ENCODE peak calls at places on chromosome 5, in four cellular contexts. One of them, this sample, is unnamed.

GRCh38 chr5:151570512-151571269 is 20.4 kb downstream of the FAT2 start:
- DNase-seq in H1: no peak
- DNase-seq in K562: no peak
- DNase-seq in HepG2: no peak
- DNase-seq in this sample: peak; percentile 45

GRCh38 chr5:91266184-91266705 is 116.9 kb downstream of the ARRDC3 start:
- DNase-seq in H1: no peak
- DNase-seq in K562: peak; percentile 45
- DNase-seq in HepG2: no peak
- DNase-seq in this sample: peak; percentile 46

GRCh38 chr5:33806736-33807442 is 84.9 kb downstream of the ADAMTS12 start:
- DNase-seq in H1: no peak
- DNase-seq in K562: no peak
- DNase-seq in HepG2: peak; percentile 2
- DNase-seq in this sample: no peak

GRCh38 chr5:98110270-98110669 is 663.2 kb upstream of the RGMB start:
- DNase-seq in H1: no peak
- DNase-seq in K562: no peak
- DNase-seq in HepG2: no peak
- DNase-seq in this sample: no peak

GRCh38 chr5:140044041-140044440 is 942 bp upstream of the NRG2 start:
- DNase-seq in H1: no peak
- DNase-seq in K562: no peak
- DNase-seq in HepG2: no peak
- DNase-seq in this sample: no peak

GRCh38 chr5:103862398-103862797 is 299.8 kb upstream of the NUDT12 start:
- DNase-seq in H1: no peak
- DNase-seq in K562: no peak
- DNase-seq in HepG2: no peak
- DNase-seq in this sample: no peak

GRCh38 chr5:111774525-111774924 is 17.5 kb upstream of the NREP start:
- DNase-seq in H1: no peak
- DNase-seq in K562: no peak
- DNase-seq in HepG2: no peak
- DNase-seq in this sample: no peak

GRCh38 chr5:139911425-139912120 is 116.0 kb downstream of the PSD2 start:
- DNase-seq in H1: no peak
- DNase-seq in K562: no peak
- DNase-seq in HepG2: no peak
- DNase-seq in this sample: no peak

GRCh38 chr5:55853818-55854217 is 2.7 kb downstream of the IL31RA start:
- DNase-seq in H1: no peak
- DNase-seq in K562: no peak
- DNase-seq in HepG2: no peak
- DNase-seq in this sample: no peak

GRCh38 chr5:71482132-71482531 is 26.7 kb downstream of the BDP1 start:
- DNase-seq in H1: no peak
- DNase-seq in K562: no peak
- DNase-seq in HepG2: peak; percentile 59
- DNase-seq in this sample: no peak

GRCh38 chr5:122704247-122705036 is 70.4 kb upstream of the SNX2 start:
- DNase-seq in H1: no peak
- DNase-seq in K562: peak; percentile 18
- DNase-seq in HepG2: peak; percentile 45
- DNase-seq in this sample: peak; percentile 43

GRCh38 chr5:55903121-55903701 is 52.1 kb downstream of the IL31RA start:
- DNase-seq in H1: no peak
- DNase-seq in K562: no peak
- DNase-seq in HepG2: no peak
- DNase-seq in this sample: no peak

GRCh38 chr5:102561894-102562760 is 63.3 kb upstream of the SLCO6A1 start:
- DNase-seq in H1: peak; percentile 38
- DNase-seq in K562: peak; percentile 17
- DNase-seq in HepG2: peak; percentile 39
- DNase-seq in this sample: peak; percentile 48

GRCh38 chr5:12316812-12317211 is 412.6 kb upstream of the CTNND2 start:
- DNase-seq in H1: no peak
- DNase-seq in K562: no peak
- DNase-seq in HepG2: no peak
- DNase-seq in this sample: no peak

GRCh38 chr5:14842117-14842516 is 29.5 kb downstream of the ANKH start:
- DNase-seq in H1: no peak
- DNase-seq in K562: no peak
- DNase-seq in HepG2: peak; percentile 81
- DNase-seq in this sample: no peak

GRCh38 chr5:89211836-89212235 is 328.9 kb upstream of the MEF2C start:
- DNase-seq in H1: no peak
- DNase-seq in K562: no peak
- DNase-seq in HepG2: no peak
- DNase-seq in this sample: no peak
- TF ChIP-seq FOSL1 in H1: no peak
- TF ChIP-seq FOSL1 in K562: no peak
- TF ChIP-seq FOSL1 in HepG2: no peak
- TF ChIP-seq FOSL1 in this sample: no peak

DNA sequence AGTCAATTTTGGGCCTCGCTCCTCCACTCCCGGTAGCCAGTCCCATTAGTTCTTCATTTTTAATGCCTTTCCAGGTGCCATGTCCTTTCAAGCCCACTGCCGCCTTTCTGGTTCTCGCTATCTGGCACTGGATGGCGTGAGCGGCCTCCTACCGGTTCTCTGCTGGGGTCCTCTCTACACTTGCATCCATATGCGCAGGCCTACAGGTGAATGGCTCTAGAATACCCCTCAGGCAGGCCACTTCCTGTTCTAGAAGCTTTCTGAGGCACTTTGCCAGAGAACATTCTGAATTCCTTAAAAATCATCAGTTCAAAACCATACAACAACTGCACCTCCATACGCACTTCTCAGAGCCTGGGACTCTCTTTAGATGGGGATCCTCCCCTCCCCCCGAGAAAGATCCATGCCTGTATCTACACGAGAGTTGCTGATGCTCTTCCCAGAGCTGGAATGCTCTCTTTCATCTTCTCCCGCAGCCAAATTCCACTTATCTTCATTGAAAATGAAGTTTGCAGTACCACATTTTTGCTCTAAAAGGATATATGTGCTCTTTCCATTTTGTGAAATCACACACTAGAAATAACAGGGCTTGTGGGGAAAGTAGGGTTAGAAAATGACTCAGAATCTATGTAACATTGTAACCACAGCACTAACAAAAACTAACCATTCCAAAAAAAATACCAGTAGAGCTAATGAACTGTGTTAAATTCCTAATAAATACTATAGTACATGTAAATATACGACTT is 1.4 kb upstream of the LHFPL2 start:
- DNase-seq in H1: no peak
- DNase-seq in K562: no peak
- DNase-seq in HepG2: peak; percentile 44
- DNase-seq in this sample: no peak
- TF ChIP-seq MAX in H1: no peak
- TF ChIP-seq MAX in K562: no peak
- TF ChIP-seq MAX in HepG2: no peak
- TF ChIP-seq MAX in this sample: no peak

DNA sequence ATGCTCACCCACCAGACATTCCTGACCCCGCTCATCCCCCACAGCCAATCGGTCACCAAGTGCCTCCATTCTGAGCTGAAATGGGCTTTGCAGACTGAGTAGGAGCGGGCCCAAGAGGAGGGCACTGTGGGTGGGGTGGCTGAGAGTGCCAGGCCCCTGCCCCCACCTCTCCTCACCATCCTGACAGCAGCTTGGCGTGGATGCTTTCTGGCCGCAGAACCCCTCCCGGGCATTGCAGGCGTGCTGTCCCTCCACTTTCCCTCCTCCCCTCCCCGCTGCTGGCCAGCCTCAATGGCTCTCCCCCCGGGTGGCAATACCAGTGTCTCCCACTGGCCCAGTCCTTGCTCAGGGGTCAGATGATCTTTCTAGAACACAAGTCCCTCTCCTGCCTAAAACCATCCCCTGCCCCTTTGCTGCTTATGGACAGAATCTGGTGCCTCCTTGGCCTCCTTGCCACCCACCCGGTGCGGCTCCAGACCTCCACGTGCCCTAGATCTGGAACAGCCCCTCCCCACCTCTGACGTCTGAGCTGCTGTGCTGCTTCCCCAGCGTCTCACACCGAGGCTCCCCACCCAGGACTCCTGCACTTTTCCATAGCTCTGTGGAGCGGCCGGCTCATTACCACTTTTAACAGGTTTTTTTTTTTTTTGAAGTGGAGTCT is 6.1 kb downstream of the FLT4 start:
- DNase-seq in H1: no peak
- DNase-seq in K562: no peak
- DNase-seq in HepG2: no peak
- DNase-seq in this sample: no peak
- TF ChIP-seq FOSL1 in H1: no peak
- TF ChIP-seq FOSL1 in K562: no peak
- TF ChIP-seq FOSL1 in HepG2: no peak
- TF ChIP-seq FOSL1 in this sample: no peak

GRCh38 chr5:1479581-1480188 is 34.4 kb upstream of the SLC6A3 start:
- DNase-seq in H1: no peak
- DNase-seq in K562: peak; percentile 81
- DNase-seq in HepG2: peak; percentile 23
- DNase-seq in this sample: no peak
- TF ChIP-seq MAX in H1: no peak
- TF ChIP-seq MAX in K562: no peak
- TF ChIP-seq MAX in HepG2: no peak
- TF ChIP-seq MAX in this sample: no peak

GRCh38 chr5:145856285-145856818 is 16.5 kb downstream of the GRXCR2 start:
- DNase-seq in H1: peak; percentile 36
- DNase-seq in K562: no peak
- DNase-seq in HepG2: peak; percentile 30
- DNase-seq in this sample: no peak
- TF ChIP-seq FOSL1 in H1: no peak
- TF ChIP-seq FOSL1 in K562: no peak
- TF ChIP-seq FOSL1 in HepG2: no peak
- TF ChIP-seq FOSL1 in this sample: no peak

GRCh38 chr5:142399899-142400298 is 75.1 kb upstream of the SPRY4 start:
- DNase-seq in H1: no peak
- DNase-seq in K562: no peak
- DNase-seq in HepG2: no peak
- DNase-seq in this sample: no peak
- TF ChIP-seq MAX in H1: no peak
- TF ChIP-seq MAX in K562: no peak
- TF ChIP-seq MAX in HepG2: no peak
- TF ChIP-seq MAX in this sample: no peak

DNA sequence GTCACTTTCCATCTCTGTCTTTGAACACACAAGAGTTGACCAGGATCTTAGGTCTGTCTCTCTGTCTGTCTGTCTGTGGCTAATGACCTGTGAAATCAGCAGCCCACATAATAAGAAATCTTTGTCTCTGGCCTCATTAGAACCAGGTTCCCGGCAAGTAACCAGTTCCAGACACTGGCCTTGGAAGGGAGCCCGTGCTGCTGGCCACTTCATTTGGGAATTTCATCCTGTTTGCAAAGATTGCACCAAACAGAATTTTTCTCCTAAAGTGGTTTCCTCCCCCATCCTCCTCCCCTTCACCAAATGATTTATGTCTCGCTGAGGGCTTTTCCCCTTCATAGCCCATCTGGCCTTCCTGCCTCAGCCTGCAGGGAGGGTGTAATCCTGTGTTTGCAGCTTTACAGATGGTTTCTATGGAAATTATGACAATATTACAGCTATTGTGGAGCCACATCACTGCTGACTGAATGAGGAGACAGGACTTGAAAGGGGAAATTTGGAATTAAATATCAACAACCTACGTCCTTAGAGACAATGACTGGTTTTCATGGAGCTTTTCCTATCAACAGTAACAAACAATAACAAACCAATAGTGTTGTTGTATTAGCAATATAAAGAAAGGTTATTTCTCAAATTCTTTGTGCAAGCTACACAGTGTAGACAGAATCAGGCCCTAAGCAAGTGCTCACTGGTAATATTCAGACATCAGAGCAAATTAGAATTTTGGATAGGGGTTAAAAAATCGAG is 25.7 kb downstream of the DPYSL3 start:
- DNase-seq in H1: no peak
- DNase-seq in K562: no peak
- DNase-seq in HepG2: no peak
- DNase-seq in this sample: no peak
- TF ChIP-seq FOSL1 in H1: no peak
- TF ChIP-seq FOSL1 in K562: no peak
- TF ChIP-seq FOSL1 in HepG2: no peak
- TF ChIP-seq FOSL1 in this sample: no peak

This sample was measured in HCT116.